ENCODE peak calls at places on chromosome 9, in five cellular contexts. M is neuronal stem cell, J is cardiac muscle cell, E is H7, T is esophagus squamous epithelium. V is an unnamed sample.

GRCh38 chr9:10094563-10094962 is 518.2 kb downstream of the PTPRD start:
- DNase-seq in T (no peak), M (no peak), E (no peak), J (no peak), V (no peak)

GRCh38 chr9:23825143-23825531 is 903 bp downstream of the ELAVL2 start:
- DNase-seq in J (no peak), M (no peak), E (peak; percentile 52), T (no peak), V (no peak)

GRCh38 chr9:121720311-121720991 is 69.0 kb downstream of the DAB2IP start:
- DNase-seq in T (no peak), J (no peak), M (no peak), E (no peak), V (no peak)

GRCh38 chr9:136107953-136108647 is 10.6 kb downstream of the TMEM250 start:
- DNase-seq in M (no peak), E (no peak), T (no peak), J (no peak), V (no peak)

GRCh38 chr9:9973062-9973461 is 639.7 kb downstream of the PTPRD start:
- DNase-seq in J (no peak), M (no peak), T (no peak), E (no peak), V (no peak)

GRCh38 chr9:10876333-10876732 is 263.5 kb upstream of the PTPRD start:
- DNase-seq in T (no peak), J (peak; percentile 53), M (no peak), E (no peak), V (no peak)

GRCh38 chr9:72983056-72983455 is 30.2 kb upstream of the ALDH1A1 start:
- DNase-seq in M (no peak), T (no peak), E (no peak), J (no peak), V (no peak)

GRCh38 chr9:124220551-124221451 is 36.9 kb upstream of the NEK6 start:
- DNase-seq in J (peak; percentile 67), M (no peak), E (peak; percentile 59), T (no peak), V (no peak)

GRCh38 chr9:34457266-34458012 is 931 bp downstream of the FAM219A start:
- DNase-seq in J (peak; percentile 74), E (peak; percentile 84), M (peak; percentile 27), T (no peak), V (peak; percentile 21)

GRCh38 chr9:88646539-88646938 is 111.6 kb downstream of the NXNL2 start:
- DNase-seq in J (no peak), M (no peak), T (no peak), E (no peak), V (no peak)

GRCh38 chr9:5389109-5389732 is 48.5 kb downstream of the PLGRKT start:
- DNase-seq in T (no peak), E (no peak), J (peak; percentile 86), M (no peak), V (no peak)

GRCh38 chr9:129077236-129077635 is 3.7 kb upstream of the DOLPP1 start:
- DNase-seq in J (no peak), E (no peak), T (no peak), M (no peak), V (no peak)

GRCh38 chr9:129665814-129666511 is 516 bp downstream of the PRRX2 start:
- DNase-seq in J (no peak), M (no peak), E (peak; percentile 84), T (no peak), V (no peak)

GRCh38 chr9:126496781-126497667 is 116.7 kb upstream of the LMX1B start:
- DNase-seq in E (no peak), J (no peak), T (no peak), M (no peak), V (no peak)

GRCh38 chr9:96021616-96022444 is 146.3 kb downstream of the ERCC6L2 start:
- DNase-seq in J (no peak), M (peak; percentile 18), T (no peak), E (peak; percentile 85), V (no peak)

GRCh38 chr9:5499889-5500398 is 10.4 kb upstream of the PDCD1LG2 start:
- DNase-seq in T (no peak), J (peak; percentile 84), E (no peak), M (no peak), V (no peak)

GRCh38 chr9:124735121-124735520 is 36.0 kb downstream of the NR6A1 start:
- DNase-seq in M (no peak), T (no peak), E (no peak), J (peak; percentile 63), V (no peak)

GRCh38 chr9:101119206-101119819 is 90.8 kb downstream of the PLPPR1 start:
- DNase-seq in T (no peak), E (peak; percentile 47), J (peak; percentile 25), M (peak; percentile 51), V (no peak)

GRCh38 chr9:13450723-13451122 is 171.2 kb upstream of the MPDZ start:
- DNase-seq in J (peak; percentile 59), M (no peak), T (no peak), E (peak; percentile 6), V (no peak)

GRCh38 chr9:114374936-114375335 is 12.8 kb downstream of the AKNA start:
- DNase-seq in T (no peak), E (no peak), J (no peak), M (no peak), V (no peak)
- H3K4me3 ChIP-seq in T (no peak overlapping the region), E (no peak overlapping the region), J (no peak overlapping the region), M (no peak overlapping the region), V (no peak overlapping the region)

GRCh38 chr9:35618325-35618727 is at the start of gene CD72:
- DNase-seq in J (no peak), M (no peak), T (no peak), E (peak; percentile 15), V (no peak)

GRCh38 chr9:35615981-35616680 is 2.1 kb downstream of the CD72 start:
- DNase-seq in J (no peak), E (peak; percentile 34), M (no peak), T (no peak), V (no peak)

GRCh38 chr9:35616681-35617459 is 1.3 kb downstream of the CD72 start:
- DNase-seq in J (peak; percentile 75), E (peak; percentile 87), T (no peak), M (no peak), V (no peak)

GRCh38 chr9:35618854-35619799 is 914 bp upstream of the CD72 start:
- DNase-seq in J (no peak), M (no peak), E (peak; percentile 14), T (no peak), V (no peak)

GRCh38 chr9:35617548-35617947 is 665 bp downstream of the CD72 start:
- DNase-seq in J (no peak), T (no peak), E (no peak), M (no peak), V (no peak)
- H3K4me3 ChIP-seq in J (no peak overlapping the region), T (peak overlapping the region; percentile 42), E (peak overlapping the region; percentile 57), M (no peak overlapping the region), V (peak overlapping the region; percentile 70)

DNA sequence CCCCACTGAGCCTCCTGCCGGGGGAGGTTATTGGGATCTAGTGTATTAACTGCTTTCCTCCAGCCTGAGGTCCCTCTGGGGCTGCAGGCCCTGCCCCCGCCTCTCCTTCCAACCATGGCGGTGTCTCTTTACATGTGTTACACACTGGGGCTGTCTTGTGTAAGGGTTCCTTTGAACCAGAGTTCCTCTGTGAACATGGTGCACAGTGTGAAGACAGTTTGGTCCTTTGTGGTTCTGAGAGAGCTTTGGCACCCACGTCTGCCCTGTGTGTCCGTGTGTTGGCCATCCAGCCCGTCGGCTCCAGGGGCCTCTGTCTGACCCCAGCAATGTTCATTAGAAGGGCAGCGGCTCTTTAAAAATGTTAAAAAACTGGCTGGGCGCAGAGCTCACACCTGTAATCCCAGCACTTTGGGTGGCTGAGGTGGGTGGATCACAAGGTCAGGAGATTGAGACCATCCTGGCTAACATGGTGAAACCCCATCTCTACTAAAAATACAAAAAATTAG is 89.9 kb downstream of the PHF2 start:
- DNase-seq in M (no peak), E (no peak), T (no peak), J (no peak), V (no peak)
- H3K4me3 ChIP-seq in M (no peak overlapping the region), E (no peak overlapping the region), T (no peak overlapping the region), J (no peak overlapping the region), V (no peak overlapping the region)

GRCh38 chr9:16291921-16292320 is 578.5 kb downstream of the BNC2 start:
- DNase-seq in M (no peak), J (no peak), T (no peak), E (no peak), V (no peak)

GRCh38 chr9:16286160-16286559 is 584.3 kb downstream of the BNC2 start:
- DNase-seq in E (no peak), M (no peak), T (no peak), J (no peak), V (no peak)

GRCh38 chr9:16293610-16294009 is 576.9 kb downstream of the BNC2 start:
- DNase-seq in E (no peak), J (no peak), T (no peak), M (no peak), V (no peak)

GRCh38 chr9:16290169-16290568 is 580.3 kb downstream of the BNC2 start:
- DNase-seq in E (no peak), M (no peak), T (no peak), J (no peak), V (no peak)

DNA sequence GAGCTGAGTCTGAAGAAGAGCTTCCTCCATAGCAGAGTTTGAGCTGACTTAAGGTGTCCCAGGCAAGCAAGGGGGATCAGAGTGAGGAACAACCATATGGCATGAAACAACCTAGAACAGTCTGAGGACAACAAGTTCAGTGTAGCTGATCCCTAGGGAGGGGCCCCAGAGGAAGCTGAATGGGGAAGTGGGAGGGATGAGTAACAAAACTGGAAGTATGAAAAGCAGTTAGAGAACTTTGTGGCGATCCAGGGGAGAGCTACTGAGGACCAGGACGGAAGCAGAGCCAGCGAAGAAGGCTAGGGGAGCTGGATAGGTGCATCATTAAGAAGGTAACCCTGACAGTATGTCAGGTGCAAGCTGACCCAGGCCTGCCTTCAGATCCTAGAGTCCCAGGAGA is 580.8 kb downstream of the BNC2 start:
- DNase-seq in E (no peak), T (no peak), M (no peak), J (peak; percentile 44), V (no peak)
- H3K4me3 ChIP-seq in E (no peak overlapping the region), T (no peak overlapping the region), M (no peak overlapping the region), J (no peak overlapping the region), V (no peak overlapping the region)

GRCh38 chr9:127920794-127921193 is 4.0 kb upstream of the ST6GALNAC4 start:
- DNase-seq in J (no peak), E (no peak), M (no peak), T (no peak), V (no peak)

GRCh38 chr9:127919253-127919815 is 2.5 kb upstream of the ST6GALNAC4 start:
- DNase-seq in T (no peak), J (peak; percentile 98), E (no peak), M (no peak), V (peak; percentile 95)

GRCh38 chr9:127923046-127923445 is 6.2 kb upstream of the ST6GALNAC4 start:
- DNase-seq in E (peak; percentile 90), M (no peak), J (no peak), T (no peak), V (no peak)

GRCh38 chr9:127923771-127924170 is 6.8 kb downstream of the PIP5KL1 start:
- DNase-seq in J (peak; percentile 71), T (no peak), M (no peak), E (no peak), V (no peak)

DNA sequence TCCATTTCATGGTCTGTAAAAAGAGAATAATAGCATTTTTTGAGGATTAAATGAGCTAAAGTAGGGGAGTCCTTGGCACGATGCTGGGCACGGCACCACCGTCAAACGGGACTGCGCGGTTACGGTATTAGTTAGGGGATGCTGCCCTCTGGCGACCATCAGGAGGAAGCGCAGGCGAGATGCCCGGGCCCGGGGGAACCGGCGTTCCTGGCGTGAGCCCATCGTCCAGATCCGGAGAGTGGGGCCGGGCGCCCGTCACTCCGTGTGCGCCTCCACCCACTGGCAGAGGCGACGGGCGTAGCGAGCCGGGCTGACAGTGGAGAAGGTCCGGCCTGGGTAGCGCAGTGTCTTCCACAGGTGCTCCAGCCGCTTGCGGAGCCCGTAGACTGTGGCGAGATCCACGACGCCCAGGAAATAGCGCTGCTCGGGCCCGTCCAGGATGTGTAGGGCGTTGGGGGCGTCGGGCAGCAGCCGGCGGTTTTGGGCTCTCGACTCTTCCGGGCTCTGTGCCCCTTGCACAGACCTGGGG is 4.8 kb upstream of the ST6GALNAC4 start:
- DNase-seq in M (no peak), E (peak; percentile 97), T (no peak), J (peak; percentile 58), V (no peak)
- H3K4me3 ChIP-seq in M (no peak overlapping the region), E (peak overlapping the region; percentile 2), T (no peak overlapping the region), J (no peak overlapping the region), V (peak overlapping the region; percentile 29)

V was measured in thoracic aorta.